ENCODE peak calls at places on chromosomes 7 and 10, in six cellular contexts. L, X, F, Y, A and J are unnamed samples. For H3K9me3, the result is how much of the 10 kb centered on the place peaks cover.

GRCh38 chr7:106312099-106312871 is 27.5 kb upstream of the NAMPT start:
- DNase-seq in L (no peak), X (no peak), F (no peak), Y (no peak), A (no peak), J (no peak)

GRCh38 chr7:78530351-78530750 is 731.8 kb downstream of the PHTF2 start:
- DNase-seq in L (no peak), X (peak), F (no peak), Y (no peak), A (no peak), J (no peak)

GRCh38 chr10:5506751-5507648 is 7.6 kb upstream of the CALML5 start:
- DNase-seq in L (no peak), X (no peak), F (peak), Y (no peak), A (no peak), J (no peak)

GRCh38 chr7:2668401-2668800 is 19.6 kb upstream of the AMZ1 start:
- DNase-seq in L (no peak), X (peak), F (no peak), Y (no peak), A (peak), J (no peak)

GRCh38 chr7:138565451-138566114 is 105.5 kb downstream of the TRIM24 start:
- DNase-seq in L (peak), X (peak), F (no peak), Y (no peak), A (no peak), J (no peak)

GRCh38 chr10:103612462-103613365 is 119.2 kb downstream of the NEURL1 start:
- DNase-seq in L (no peak), X (peak), F (no peak), Y (no peak), A (peak), J (no peak)

GRCh38 chr7:7820939-7821338 is 102.5 kb upstream of the RPA3 start:
- DNase-seq in L (peak), X (no peak), F (no peak), Y (no peak), A (no peak), J (no peak)

GRCh38 chr10:80518807-80519360 is 18.8 kb upstream of the SH2D4B start:
- DNase-seq in L (no peak), X (no peak), F (no peak), Y (peak), A (no peak), J (no peak)

GRCh38 chr7:74544706-74545469 is 91.2 kb downstream of the GTF2IRD1 start:
- DNase-seq in L (peak), X (peak), F (peak), Y (no peak), A (no peak), J (no peak)

GRCh38 chr7:158064631-158065030 is 523.0 kb downstream of the PTPRN2 start:
- DNase-seq in L (no peak), X (no peak), F (no peak), Y (peak), A (no peak), J (no peak)

GRCh38 chr7:158065340-158065739 is 522.3 kb downstream of the PTPRN2 start:
- DNase-seq in L (no peak), X (no peak), F (no peak), Y (peak), A (no peak), J (no peak)

GRCh38 chr7:158066085-158066484 is 521.5 kb downstream of the PTPRN2 start:
- DNase-seq in L (no peak), X (no peak), F (no peak), Y (peak), A (no peak), J (no peak)

GRCh38 chr7:158067931-158068482 is 519.6 kb downstream of the PTPRN2 start:
- DNase-seq in L (no peak), X (no peak), F (no peak), Y (peak), A (no peak), J (no peak)

DNA sequence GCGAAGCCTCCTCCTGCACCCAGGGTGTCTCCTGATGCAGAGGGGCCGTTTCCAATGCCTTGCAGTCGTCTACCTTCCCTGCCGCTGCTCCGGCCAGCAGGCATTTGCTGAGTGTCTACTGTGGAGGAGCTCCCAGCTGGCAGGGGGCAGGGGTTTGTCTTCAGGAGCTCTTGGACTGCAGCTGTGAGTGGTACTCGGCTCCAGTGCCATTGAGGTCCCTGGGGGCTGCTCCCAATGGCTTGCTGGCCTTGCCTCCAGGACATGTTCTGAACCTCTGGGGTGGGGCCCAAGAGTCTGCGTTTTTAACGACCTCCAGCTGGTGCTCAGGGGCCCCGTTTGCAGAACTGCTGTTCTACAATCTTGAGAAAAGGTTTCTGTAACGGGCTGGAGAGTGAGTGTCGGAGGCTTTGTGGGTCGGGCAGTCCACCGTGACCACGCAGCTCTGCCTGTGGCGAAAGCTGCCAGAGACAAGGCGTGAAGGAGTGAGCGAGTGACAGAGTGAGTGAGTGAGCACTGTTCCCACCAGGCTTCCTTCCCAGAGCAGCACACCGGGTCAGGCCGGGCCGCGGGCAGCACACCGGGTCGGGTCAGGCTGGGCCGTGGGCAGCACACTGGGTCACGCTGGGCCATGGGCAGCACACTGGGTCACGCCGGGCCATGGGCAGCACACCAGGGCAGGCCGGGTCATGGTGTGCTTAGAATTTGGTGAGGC is 520.2 kb downstream of the PTPRN2 start:
- DNase-seq in L (no peak), X (no peak), F (no peak), Y (peak), A (no peak), J (no peak)
- H3K9me3 ChIP-seq in L (under half), X (under half), F (under half), Y (under half), A (under half), J (under half)

GRCh38 chr7:158368449-158368848 is 219.2 kb downstream of the PTPRN2 start:
- DNase-seq in L (no peak), X (no peak), F (no peak), Y (peak), A (no peak), J (no peak)
- H3K9me3 ChIP-seq in L (under half), X (under half), F (under half), Y (under half), A (under half), J (under half)

DNA sequence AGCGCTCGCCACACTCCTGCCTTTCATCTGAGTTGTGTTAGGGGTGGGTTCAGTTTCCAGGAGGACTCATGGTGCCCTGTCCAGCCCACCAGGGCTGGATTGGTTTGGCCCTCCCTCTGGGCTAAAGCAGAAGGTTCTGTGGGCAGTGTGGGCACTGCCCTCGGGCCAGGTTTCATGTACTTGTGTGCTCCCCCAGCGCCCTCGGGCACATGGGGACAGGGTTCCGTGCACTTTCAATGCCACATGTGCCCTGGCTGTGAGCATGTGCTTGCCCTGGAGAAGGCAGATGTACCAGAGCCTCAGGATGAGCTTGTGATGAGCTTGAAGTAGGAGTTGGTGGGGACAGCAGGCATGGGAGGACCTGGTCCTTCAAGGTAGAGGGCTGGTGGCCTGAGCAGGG is 35.6 kb upstream of the ZNF716 start:
- DNase-seq in L (no peak), X (no peak), F (no peak), Y (no peak), A (no peak), J (no peak)
- H3K9me3 ChIP-seq in L (under half), X (under half), F (under half), Y (under half), A (under half), J (under half)

GRCh38 chr7:111180273-111180814 is 89.4 kb downstream of the LRRN3 start:
- DNase-seq in L (no peak), X (no peak), F (no peak), Y (no peak), A (no peak), J (no peak)
- H3K9me3 ChIP-seq in L (under half), X (under half), F (under half), Y (under half), A (under half), J (under half)

GRCh38 chr7:25553005-25553404 is 324.7 kb upstream of the NPVF start:
- DNase-seq in L (no peak), X (no peak), F (no peak), Y (no peak), A (no peak), J (no peak)
- H3K9me3 ChIP-seq in L (under half), X (under half), F (under half), Y (under half), A (under half), J (under half)

GRCh38 chr10:129583831-129584230 is 116.8 kb downstream of the MGMT start:
- DNase-seq in L (no peak), X (no peak), F (no peak), Y (no peak), A (no peak), J (no peak)
- H3K9me3 ChIP-seq in L (under half), X (under half), F (under half), Y (under half), A (under half), J (under half)

GRCh38 chr7:45434404-45434803 is 139.8 kb upstream of the ADCY1 start:
- DNase-seq in L (no peak), X (no peak), F (no peak), Y (no peak), A (no peak), J (no peak)
- H3K9me3 ChIP-seq in L (under half), X (under half), F (under half), Y (under half), A (under half), J (under half)

DNA sequence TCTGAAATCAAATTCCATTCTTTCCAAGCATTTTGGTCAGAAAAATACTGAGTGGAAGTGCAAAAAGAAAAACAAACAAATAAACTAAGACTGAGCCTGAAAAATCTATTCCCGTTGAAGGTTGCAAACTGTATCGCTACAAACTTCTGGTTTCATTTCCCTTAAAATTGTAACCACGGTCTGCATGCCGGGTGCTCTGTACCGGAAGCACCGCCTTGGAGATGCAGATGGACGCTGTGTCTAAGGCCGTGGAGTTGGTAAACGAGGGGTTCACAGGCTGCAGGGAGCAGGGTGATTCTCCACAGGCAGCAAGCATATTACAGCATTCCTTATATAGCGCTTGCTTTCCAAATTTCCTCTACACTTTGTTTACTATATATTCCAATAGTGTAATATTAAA is 326.2 kb upstream of the MGMT start:
- DNase-seq in L (peak), X (no peak), F (no peak), Y (no peak), A (no peak), J (no peak)
- H3K9me3 ChIP-seq in L (under half), X (under half), F (under half), Y (under half), A (under half), J (under half)